ENCODE peak calls at places on chromosome 11, in five cellular contexts. T is NCI-H460; G is activated CD4-positive, alpha-beta T cell treated with anti-CD3 and anti-CD28 coated beads, Interleukin-2, amount 10 ng/mL, durations not matched to agents 7 days and 5 days; J is fibroblast of mammary gland; Q is ecto neural progenitor cell. F is an unnamed sample.

GRCh38 chr11:32963721-32964120 is 52.0 kb upstream of the DEPDC7 start:
- DNase-seq in T (no peak), G (no peak), J (no peak), Q (no peak), F (no peak)

GRCh38 chr11:132992838-132993680 is 539.2 kb downstream of the OPCML start:
- DNase-seq in T (no peak), G (no peak), J (no peak), Q (no peak), F (no peak)

GRCh38 chr11:85752890-85753581 is 57.9 kb downstream of the SYTL2 start:
- DNase-seq in T (no peak), G (peak; percentile 96), J (no peak), Q (no peak), F (no peak)

GRCh38 chr11:116601734-116602636 is 170.8 kb downstream of the BUD13 start:
- DNase-seq in T (peak; percentile 5), G (no peak), J (peak; percentile 4), Q (no peak), F (no peak)

GRCh38 chr11:43975631-43976030 is 33.2 kb downstream of the C11orf96 start:
- DNase-seq in T (no peak), G (no peak), J (no peak), Q (no peak), F (no peak)

GRCh38 chr11:57387284-57388030 is 3.0 kb downstream of the PRG2 start:
- DNase-seq in T (no peak), G (no peak), J (peak; percentile 21), Q (no peak), F (no peak)

GRCh38 chr11:24043842-24044241 is 453.0 kb upstream of the LUZP2 start:
- DNase-seq in T (no peak), G (no peak), J (no peak), Q (no peak), F (no peak)

GRCh38 chr11:3147257-3147619 is 17.9 kb downstream of the OSBPL5 start:
- DNase-seq in T (no peak), G (no peak), J (peak; percentile 48), Q (no peak), F (peak; percentile 67)

GRCh38 chr11:102727890-102728289 is 3.1 kb upstream of the MMP8 start:
- DNase-seq in T (no peak), G (no peak), J (peak; percentile 86), Q (no peak), F (no peak)

GRCh38 chr11:34266090-34266912 is 91.5 kb downstream of the ABTB2 start:
- DNase-seq in T (no peak), G (no peak), J (peak; percentile 96), Q (no peak), F (peak; percentile 64)

GRCh38 chr11:66568124-66568916 is at the start of gene CTSF:
- DNase-seq in T (peak; percentile 59), G (peak; percentile 72), J (peak; percentile 70), Q (peak; percentile 63), F (peak; percentile 99)

GRCh38 chr11:67420646-67421420 is 5.4 kb downstream of the CARNS1 start:
- DNase-seq in T (peak; percentile 82), G (peak; percentile 96), J (peak; percentile 74), Q (peak; percentile 98), F (peak; percentile 99)

GRCh38 chr11:120622189-120622912 is 110.8 kb downstream of the GRIK4 start:
- DNase-seq in T (no peak), G (no peak), J (peak; percentile 14), Q (no peak), F (no peak)

GRCh38 chr11:26623076-26623666 is 51.1 kb upstream of the MUC15 start:
- DNase-seq in T (no peak), G (no peak), J (peak; percentile 66), Q (no peak), F (peak; percentile 9)

GRCh38 chr11:112000703-112001102 is 24.5 kb upstream of the DLAT start:
- DNase-seq in T (no peak), G (no peak), J (no peak), Q (no peak), F (no peak)

GRCh38 chr11:5604896-5605295 is 8.5 kb downstream of the TRIM6 start:
- DNase-seq in T (no peak), G (no peak), J (no peak), Q (no peak), F (no peak)

GRCh38 chr11:65583589-65583988 is 7.7 kb downstream of the EHBP1L1 start:
- DNase-seq in T (no peak), G (no peak), J (no peak), Q (no peak), F (no peak)

GRCh38 chr11:19537803-19538453 is 174.7 kb upstream of the NAV2 start:
- DNase-seq in T (no peak), G (no peak), J (no peak), Q (no peak), F (no peak)

GRCh38 chr11:70713988-70714665 is 315.8 kb downstream of the CTTN start:
- DNase-seq in T (no peak), G (no peak), J (no peak), Q (peak; percentile 77), F (no peak)

GRCh38 chr11:270451-271208 is 7.6 kb upstream of the NLRP6 start:
- DNase-seq in T (no peak), G (no peak), J (no peak), Q (peak; percentile 36), F (no peak)

GRCh38 chr11:128686745-128687177 is 7.1 kb upstream of the FLI1 start:
- DNase-seq in T (no peak), G (peak; percentile 59), J (peak; percentile 31), Q (peak; percentile 57), F (peak; percentile 37)

GRCh38 chr11:59756845-59757244 is 1.7 kb downstream of the STX3 start:
- DNase-seq in T (no peak), G (no peak), J (peak; percentile 33), Q (no peak), F (no peak)

GRCh38 chr11:630871-631270 is 3.9 kb upstream of the SCT start:
- DNase-seq in T (no peak), G (no peak), J (no peak), Q (no peak), F (no peak)

GRCh38 chr11:450809-451451 is 851 bp downstream of the PTDSS2 start:
- DNase-seq in T (peak; percentile 39), G (peak; percentile 86), J (peak; percentile 56), Q (peak; percentile 80), F (peak; percentile 81)